ENCODE peak calls at places on chromosomes 2 and 18, in five cellular contexts. W, P, C, L and X are unnamed samples.

GRCh38 chr2:230134496-230135073 is 65.9 kb upstream of the SLC16A14 start:
- ATAC-seq in W (peak; percentile 42), P (no peak), C (no peak), L (no peak), X (peak; percentile 14)

GRCh38 chr2:160291382-160291781 is 91.3 kb upstream of the ITGB6 start:
- ATAC-seq in W (no peak), P (no peak), C (no peak), L (no peak), X (no peak)

GRCh38 chr2:151918308-151918707 is 90.1 kb upstream of the ARL5A start:
- ATAC-seq in W (no peak), P (no peak), C (no peak), L (no peak), X (no peak)

GRCh38 chr2:10283106-10284062 is 19.3 kb upstream of the HPCAL1 start:
- ATAC-seq in W (no peak), P (peak; percentile 86), C (no peak), L (no peak), X (no peak)

GRCh38 chr2:15618449-15618855 is 26.8 kb downstream of the DDX1 start:
- ATAC-seq in W (no peak), P (no peak), C (peak; percentile 22), L (peak; percentile 44), X (no peak)

GRCh38 chr2:46010223-46010924 is 286.8 kb upstream of the EPAS1 start:
- ATAC-seq in W (no peak), P (no peak), C (no peak), L (peak; percentile 43), X (no peak)

GRCh38 chr2:108591163-108591562 is 56.9 kb downstream of the LIMS1 start:
- ATAC-seq in W (no peak), P (peak; percentile 2), C (no peak), L (no peak), X (no peak)

GRCh38 chr2:7450188-7451156 is 533.3 kb downstream of the RNF144A start:
- ATAC-seq in W (peak; percentile 74), P (no peak), C (no peak), L (no peak), X (no peak)

GRCh38 chr2:102975996-102976636 is 214.3 kb downstream of the TMEM182 start:
- ATAC-seq in W (peak; percentile 82), P (peak; percentile 88), C (no peak), L (peak; percentile 99), X (no peak)

GRCh38 chr18:66342577-66342976 is 261.3 kb downstream of the CDH19 start:
- ATAC-seq in W (peak; percentile 24), P (no peak), C (no peak), L (no peak), X (no peak)

GRCh38 chr2:156625360-156625995 is 189.3 kb downstream of the GPD2 start:
- ATAC-seq in W (no peak), P (no peak), C (no peak), L (no peak), X (no peak)

GRCh38 chr2:210660-211059 is 53.2 kb downstream of the SH3YL1 start:
- ATAC-seq in W (no peak), P (no peak), C (no peak), L (peak; percentile 68), X (no peak)

GRCh38 chr18:3485153-3486149 is 35.5 kb downstream of the TGIF1 start:
- ATAC-seq in W (peak; percentile 80), P (no peak), C (no peak), L (no peak), X (no peak)

GRCh38 chr2:8315766-8316165 is 366.1 kb upstream of the ID2 start:
- ATAC-seq in W (no peak), P (peak; percentile 57), C (no peak), L (no peak), X (no peak)

GRCh38 chr2:233817305-233817980 is 36.9 kb downstream of the HJURP start:
- ATAC-seq in W (no peak), P (no peak), C (no peak), L (peak; percentile 18), X (peak; percentile 13)

GRCh38 chr2:137467246-137467862 is 496.9 kb upstream of the HNMT start:
- ATAC-seq in W (peak; percentile 93), P (no peak), C (peak; percentile 46), L (peak; percentile 98), X (no peak)

GRCh38 chr2:72815655-72816268 is 10.1 kb downstream of the EXOC6B start:
- ATAC-seq in W (no peak), P (no peak), C (no peak), L (peak; percentile 80), X (no peak)

GRCh38 chr2:10477443-10478297 is 29.5 kb upstream of the ODC1 start:
- ATAC-seq in W (no peak), P (no peak), C (no peak), L (peak; percentile 34), X (no peak)

GRCh38 chr2:220240640-220241039 is 613.2 kb downstream of the SLC4A3 start:
- ATAC-seq in W (no peak), P (no peak), C (no peak), L (no peak), X (no peak)

GRCh38 chr18:7921938-7922587 is 354.9 kb downstream of the PTPRM start:
- ATAC-seq in W (no peak), P (no peak), C (no peak), L (peak; percentile 77), X (no peak)

GRCh38 chr18:13612111-13612997 is 114.0 kb downstream of the FAM210A start:
- ATAC-seq in W (peak; percentile 59), P (peak; percentile 23), C (no peak), L (no peak), X (peak; percentile 2)

GRCh38 chr2:197992482-197993133 is 188.2 kb downstream of the PLCL1 start:
- ATAC-seq in W (peak; percentile 98), P (no peak), C (no peak), L (no peak), X (no peak)

GRCh38 chr2:11256166-11256565 is 88.3 kb downstream of the ROCK2 start:
- ATAC-seq in W (no peak), P (no peak), C (no peak), L (no peak), X (no peak)

GRCh38 chr2:230794472-230794871 is 70.3 kb upstream of the ITM2C start:
- ATAC-seq in W (no peak), P (no peak), C (no peak), L (no peak), X (no peak)

GRCh38 chr2:12931211-12931844 is 214.6 kb downstream of the TRIB2 start:
- ATAC-seq in W (peak; percentile 81), P (peak; percentile 84), C (no peak), L (peak; percentile 92), X (peak; percentile 71)

GRCh38 chr2:46079996-46080560 is 217.1 kb upstream of the EPAS1 start:
- ATAC-seq in W (peak; percentile 79), P (no peak), C (no peak), L (no peak), X (no peak)

GRCh38 chr2:173296235-173296634 is 58.4 kb upstream of the CDCA7 start:
- ATAC-seq in W (no peak), P (no peak), C (no peak), L (no peak), X (no peak)

GRCh38 chr2:149716687-149717086 is 129.1 kb upstream of the MMADHC start:
- ATAC-seq in W (no peak), P (no peak), C (no peak), L (no peak), X (no peak)

GRCh38 chr18:59416818-59417217 is 57.8 kb upstream of the LMAN1 start:
- ATAC-seq in W (no peak), P (peak; percentile 65), C (no peak), L (no peak), X (no peak)

GRCh38 chr2:205768815-205769493 is 86.7 kb downstream of the NRP2 start:
- ATAC-seq in W (no peak), P (no peak), C (no peak), L (no peak), X (peak; percentile 47)

DNA sequence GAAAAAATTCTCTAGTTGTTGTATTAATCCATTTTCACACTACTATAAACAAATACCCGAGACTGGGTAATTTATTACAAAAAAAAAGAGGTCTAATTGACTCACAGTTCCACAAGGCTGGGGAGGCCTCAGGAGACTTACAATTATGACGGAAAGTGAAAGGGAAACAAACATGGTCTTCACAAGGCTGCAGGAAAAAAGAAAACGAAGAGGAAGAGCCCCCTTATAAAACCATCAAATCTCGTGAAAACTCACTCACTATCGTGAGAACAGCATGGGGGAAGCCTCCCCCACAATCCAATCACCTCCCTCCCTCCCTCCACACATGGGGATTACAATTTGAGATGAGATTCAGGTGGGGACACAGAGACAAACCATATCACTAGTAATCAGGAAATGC is 61.7 kb upstream of the SPTBN1 start:
- ATAC-seq in W (peak; percentile 83), P (no peak), C (no peak), L (no peak), X (no peak)
- TF ChIP-seq EP300 in W (no peak), P (no peak), C (no peak), L (no peak), X (no peak)

GRCh38 chr2:27663463-27664244 is at the start of the genes SLC4A1AP and SUPT7L:
- ATAC-seq in W (peak; percentile 90), P (peak; percentile 82), C (peak; percentile 87), L (peak; percentile 86), X (peak; percentile 81)
- TF ChIP-seq POLR2AphosphoS5 in W (peak; percentile 89), P (peak; percentile 64), C (peak; percentile 81), L (peak; percentile 87), X (peak; percentile 49)

GRCh38 chr2:39513641-39514094 is 76.6 kb upstream of the MAP4K3 start:
- ATAC-seq in W (peak; percentile 64), P (peak; percentile 75), C (peak; percentile 76), L (peak; percentile 4), X (peak; percentile 37)
- H3K4me1 ChIP-seq in W (peaks cover 16% of the 10 kb centered on the region), P (peaks cover 27% of the 10 kb centered on the region), C (peaks cover 45% of the 10 kb centered on the region), L (peaks cover 94% of the 10 kb centered on the region), X (peaks cover 46% of the 10 kb centered on the region)

GRCh38 chr2:127404466-127405251 is 13.6 kb upstream of the PROC start:
- ATAC-seq in W (no peak), P (no peak), C (no peak), L (no peak), X (no peak)

GRCh38 chr2:127400533-127400896 is 12.7 kb upstream of the MAP3K2 start:
- ATAC-seq in W (no peak), P (no peak), C (peak; percentile 57), L (no peak), X (no peak)

GRCh38 chr2:127403460-127403859 is 14.8 kb upstream of the PROC start:
- ATAC-seq in W (no peak), P (no peak), C (no peak), L (no peak), X (no peak)

GRCh38 chr2:127400897-127401756 is 13.4 kb upstream of the MAP3K2 start:
- ATAC-seq in W (no peak), P (no peak), C (peak; percentile 65), L (peak; percentile 79), X (peak; percentile 36)

DNA sequence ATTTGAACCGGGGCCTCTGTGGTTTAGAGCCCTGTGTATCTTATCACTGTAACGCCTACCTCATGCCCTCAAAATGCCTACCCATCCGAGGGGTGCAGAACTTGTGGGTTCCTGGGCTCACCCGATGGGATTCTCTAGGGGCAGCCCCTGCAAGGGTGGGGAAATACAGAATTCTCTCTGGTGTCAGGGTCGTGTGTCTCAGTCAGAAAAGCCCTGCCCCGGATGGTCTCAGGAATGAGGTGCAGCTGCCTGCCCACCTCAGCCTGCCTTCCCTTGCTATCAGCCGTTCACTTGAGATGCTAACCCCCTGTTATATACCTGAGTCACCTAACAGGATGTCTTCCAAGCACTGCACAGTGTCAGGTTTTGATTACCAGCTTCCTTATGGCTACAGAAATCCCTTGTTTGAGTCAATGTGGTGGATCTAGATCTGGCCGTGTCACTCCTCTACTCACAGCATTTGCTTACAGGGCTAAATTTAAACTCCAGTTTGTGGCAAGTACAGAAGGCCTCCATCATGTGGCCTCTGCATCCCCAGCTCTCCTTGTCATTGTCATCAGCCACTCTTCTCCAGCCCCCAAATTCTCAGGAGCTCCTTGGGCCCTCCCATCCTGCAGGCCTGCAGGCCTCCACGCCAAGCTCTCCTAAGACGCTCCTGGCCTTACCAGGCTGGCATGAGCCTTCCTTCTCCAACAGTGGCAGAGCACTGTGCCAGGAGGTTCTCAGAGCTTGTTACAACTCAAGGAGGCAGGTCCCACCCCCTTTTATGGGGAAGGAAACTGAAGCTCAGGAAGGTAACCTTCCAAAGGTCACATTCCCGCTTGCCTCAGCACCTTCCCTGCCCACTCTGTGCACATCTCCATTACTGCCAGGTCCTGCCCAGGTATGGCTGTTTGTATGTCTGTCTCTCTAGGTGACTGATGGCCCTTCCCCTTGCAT is 14.3 kb upstream of the MAP3K2 start:
- ATAC-seq in W (no peak), P (no peak), C (no peak), L (peak; percentile 3), X (no peak)
- TF ChIP-seq EP300 in W (no peak), P (no peak), C (no peak), L (no peak), X (no peak)